ENCODE peak calls at places on chromosome 22, in nine cellular contexts. One of them, this sample, is unnamed. For H3K4me1 and H3K9me3, the result is how much of the 10 kb centered on the place peaks cover.

GRCh38 chr22:47067911-47068654 is 305.6 kb downstream of the TBC1D22A start:
- DNase-seq in CD8-positive, alpha-beta T cell: no peak
- DNase-seq in tibial artery: peak
- DNase-seq in psoas muscle: no peak
- DNase-seq in right cardiac atrium: no peak
- DNase-seq in A673: no peak
- DNase-seq in IMR-90: no peak
- DNase-seq in tibial nerve: no peak
- DNase-seq in heart left ventricle: no peak
- DNase-seq in this sample: no peak

GRCh38 chr22:45966892-45967365 is 10.0 kb downstream of the WNT7B start:
- DNase-seq in IMR-90: no peak
- DNase-seq in right cardiac atrium: no peak
- DNase-seq in tibial nerve: no peak
- DNase-seq in CD8-positive, alpha-beta T cell: no peak
- DNase-seq in A673: no peak
- DNase-seq in heart left ventricle: no peak
- DNase-seq in psoas muscle: no peak
- DNase-seq in tibial artery: no peak
- DNase-seq in this sample: no peak

GRCh38 chr22:23856721-23857605 is 712 bp upstream of the SLC2A11 start:
- DNase-seq in A673: peak
- DNase-seq in CD8-positive, alpha-beta T cell: no peak
- DNase-seq in IMR-90: peak
- DNase-seq in psoas muscle: peak
- DNase-seq in right cardiac atrium: peak
- DNase-seq in tibial artery: no peak
- DNase-seq in tibial nerve: no peak
- DNase-seq in heart left ventricle: no peak
- DNase-seq in this sample: no peak

GRCh38 chr22:20438678-20439492 is 1.3 kb upstream of the SCARF2 start:
- DNase-seq in CD8-positive, alpha-beta T cell: no peak
- DNase-seq in tibial artery: peak
- DNase-seq in tibial nerve: no peak
- DNase-seq in A673: no peak
- DNase-seq in IMR-90: no peak
- DNase-seq in heart left ventricle: no peak
- DNase-seq in right cardiac atrium: no peak
- DNase-seq in psoas muscle: peak
- DNase-seq in this sample: no peak

GRCh38 chr22:39240841-39241631 is 3.7 kb downstream of the PDGFB start:
- DNase-seq in A673: no peak
- DNase-seq in CD8-positive, alpha-beta T cell: no peak
- DNase-seq in tibial nerve: no peak
- DNase-seq in IMR-90: no peak
- DNase-seq in tibial artery: no peak
- DNase-seq in right cardiac atrium: peak
- DNase-seq in heart left ventricle: peak
- DNase-seq in psoas muscle: peak
- DNase-seq in this sample: no peak

GRCh38 chr22:29306830-29307657 is 594 bp downstream of the GAS2L1 start:
- DNase-seq in psoas muscle: peak
- DNase-seq in tibial artery: peak
- DNase-seq in A673: peak
- DNase-seq in tibial nerve: peak
- DNase-seq in right cardiac atrium: peak
- DNase-seq in IMR-90: peak
- DNase-seq in CD8-positive, alpha-beta T cell: peak
- DNase-seq in heart left ventricle: peak
- DNase-seq in this sample: peak

GRCh38 chr22:22714600-22715361 is 70.4 kb downstream of the GGTLC2 start:
- DNase-seq in CD8-positive, alpha-beta T cell: no peak
- DNase-seq in right cardiac atrium: no peak
- DNase-seq in tibial artery: peak
- DNase-seq in tibial nerve: no peak
- DNase-seq in A673: no peak
- DNase-seq in heart left ventricle: no peak
- DNase-seq in IMR-90: no peak
- DNase-seq in psoas muscle: no peak
- DNase-seq in this sample: no peak

GRCh38 chr22:41075946-41076345 is 16.4 kb upstream of the EP300 start:
- DNase-seq in tibial nerve: no peak
- DNase-seq in psoas muscle: no peak
- DNase-seq in CD8-positive, alpha-beta T cell: no peak
- DNase-seq in right cardiac atrium: no peak
- DNase-seq in IMR-90: no peak
- DNase-seq in heart left ventricle: no peak
- DNase-seq in A673: no peak
- DNase-seq in tibial artery: peak
- DNase-seq in this sample: no peak

GRCh38 chr22:21632237-21632895 is at the start of gene CCDC116:
- DNase-seq in heart left ventricle: no peak
- DNase-seq in CD8-positive, alpha-beta T cell: peak
- DNase-seq in tibial artery: no peak
- DNase-seq in psoas muscle: peak
- DNase-seq in IMR-90: no peak
- DNase-seq in A673: peak
- DNase-seq in right cardiac atrium: peak
- DNase-seq in tibial nerve: no peak
- DNase-seq in this sample: no peak

GRCh38 chr22:46413725-46414379 is 78.3 kb downstream of the TRMU start:
- DNase-seq in right cardiac atrium: no peak
- DNase-seq in CD8-positive, alpha-beta T cell: no peak
- DNase-seq in IMR-90: no peak
- DNase-seq in psoas muscle: no peak
- DNase-seq in A673: no peak
- DNase-seq in tibial nerve: no peak
- DNase-seq in tibial artery: no peak
- DNase-seq in heart left ventricle: no peak
- DNase-seq in this sample: no peak

GRCh38 chr22:46547179-46547882 is 9.9 kb upstream of the CELSR1 start:
- DNase-seq in tibial nerve: no peak
- DNase-seq in heart left ventricle: peak
- DNase-seq in CD8-positive, alpha-beta T cell: no peak
- DNase-seq in tibial artery: peak
- DNase-seq in A673: no peak
- DNase-seq in psoas muscle: peak
- DNase-seq in IMR-90: peak
- DNase-seq in right cardiac atrium: peak
- DNase-seq in this sample: no peak

DNA sequence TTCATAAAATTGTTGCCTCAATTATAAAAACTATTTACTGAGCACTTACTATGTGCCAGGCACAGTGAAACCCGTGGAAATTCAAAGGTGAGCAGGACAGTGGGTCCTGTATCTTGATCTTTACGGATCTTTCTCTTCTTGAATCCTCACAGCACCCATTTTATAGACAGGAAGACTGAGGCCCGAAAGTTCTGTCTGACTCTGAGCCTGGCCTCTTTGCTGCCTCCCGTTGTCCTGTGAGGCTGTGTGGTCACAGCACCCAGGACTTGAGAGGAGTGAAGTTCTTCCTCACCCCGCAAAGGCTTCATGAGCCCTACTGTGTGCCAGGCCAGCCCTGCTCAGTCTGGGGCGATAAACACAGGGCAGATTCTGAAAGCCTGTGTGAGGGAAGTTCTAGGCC is 13.4 kb upstream of the MN1 start:
- DNase-seq in tibial artery: no peak
- DNase-seq in right cardiac atrium: no peak
- DNase-seq in CD8-positive, alpha-beta T cell: no peak
- DNase-seq in A673: no peak
- DNase-seq in IMR-90: no peak
- DNase-seq in heart left ventricle: no peak
- DNase-seq in tibial nerve: no peak
- DNase-seq in psoas muscle: no peak
- DNase-seq in this sample: no peak
- H3K4me1 ChIP-seq in tibial artery: under half
- H3K4me1 ChIP-seq in right cardiac atrium: under half
- H3K4me1 ChIP-seq in CD8-positive, alpha-beta T cell: under half
- H3K4me1 ChIP-seq in A673: under half
- H3K4me1 ChIP-seq in IMR-90: under half
- H3K4me1 ChIP-seq in heart left ventricle: under half
- H3K4me1 ChIP-seq in tibial nerve: under half
- H3K4me1 ChIP-seq in psoas muscle: under half
- H3K4me1 ChIP-seq in this sample: under half

DNA sequence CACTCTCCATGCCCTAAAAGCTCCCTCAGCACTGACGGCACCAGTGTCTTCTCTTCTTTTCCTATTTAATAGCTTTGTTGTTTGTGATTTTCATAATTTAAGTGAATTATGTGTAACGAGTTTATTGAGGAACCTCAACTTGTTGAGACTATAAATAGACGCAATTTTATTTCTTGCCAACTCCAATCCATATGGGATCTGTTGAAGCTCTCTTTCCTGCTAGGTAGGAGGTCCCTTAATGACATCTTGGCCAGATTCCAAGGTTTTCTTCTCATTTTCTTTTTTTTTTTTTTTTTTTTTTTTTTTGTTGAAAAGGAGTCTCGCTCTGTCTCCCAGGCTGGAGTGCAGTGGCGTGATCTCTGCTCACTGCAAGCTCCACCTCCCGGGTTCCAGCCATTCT is 14.2 kb downstream of the RTL6 start:
- DNase-seq in right cardiac atrium: no peak
- DNase-seq in tibial nerve: no peak
- DNase-seq in psoas muscle: no peak
- DNase-seq in CD8-positive, alpha-beta T cell: no peak
- DNase-seq in tibial artery: no peak
- DNase-seq in IMR-90: no peak
- DNase-seq in A673: peak
- DNase-seq in heart left ventricle: no peak
- DNase-seq in this sample: no peak
- H3K4me3 ChIP-seq in right cardiac atrium: no peak
- H3K4me3 ChIP-seq in tibial nerve: no peak
- H3K4me3 ChIP-seq in psoas muscle: no peak
- H3K4me3 ChIP-seq in CD8-positive, alpha-beta T cell: no peak
- H3K4me3 ChIP-seq in tibial artery: no peak
- H3K4me3 ChIP-seq in IMR-90: no peak
- H3K4me3 ChIP-seq in A673: no peak
- H3K4me3 ChIP-seq in heart left ventricle: no peak
- H3K4me3 ChIP-seq in this sample: no peak

DNA sequence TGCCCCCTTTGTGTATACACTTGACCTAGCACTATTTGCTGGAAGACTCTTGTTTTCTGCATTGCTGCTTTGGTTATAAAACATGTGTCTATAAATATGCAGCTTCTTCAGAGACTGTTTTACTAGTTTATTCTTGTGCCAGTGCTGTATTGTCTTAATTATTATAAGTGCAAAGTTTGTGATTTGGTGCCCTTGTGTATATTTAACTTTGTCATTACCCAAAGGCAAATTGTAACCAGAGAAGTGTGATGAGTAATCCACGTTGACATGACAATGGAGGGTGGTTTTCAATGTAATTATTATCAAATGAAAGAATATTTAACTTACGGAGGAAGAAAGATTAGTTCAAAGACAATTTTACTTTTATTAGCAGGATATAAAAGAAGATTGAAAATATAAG is 75.0 kb upstream of the PRODH start:
- DNase-seq in A673: no peak
- DNase-seq in IMR-90: no peak
- DNase-seq in heart left ventricle: no peak
- DNase-seq in psoas muscle: no peak
- DNase-seq in tibial artery: no peak
- DNase-seq in tibial nerve: no peak
- DNase-seq in CD8-positive, alpha-beta T cell: no peak
- DNase-seq in right cardiac atrium: no peak
- DNase-seq in this sample: no peak
- H3K9me3 ChIP-seq in A673: under half
- H3K9me3 ChIP-seq in IMR-90: under half
- H3K9me3 ChIP-seq in heart left ventricle: under half
- H3K9me3 ChIP-seq in psoas muscle: under half
- H3K9me3 ChIP-seq in tibial artery: under half
- H3K9me3 ChIP-seq in tibial nerve: under half
- H3K9me3 ChIP-seq in CD8-positive, alpha-beta T cell: under half
- H3K9me3 ChIP-seq in right cardiac atrium: under half
- H3K9me3 ChIP-seq in this sample: under half

DNA sequence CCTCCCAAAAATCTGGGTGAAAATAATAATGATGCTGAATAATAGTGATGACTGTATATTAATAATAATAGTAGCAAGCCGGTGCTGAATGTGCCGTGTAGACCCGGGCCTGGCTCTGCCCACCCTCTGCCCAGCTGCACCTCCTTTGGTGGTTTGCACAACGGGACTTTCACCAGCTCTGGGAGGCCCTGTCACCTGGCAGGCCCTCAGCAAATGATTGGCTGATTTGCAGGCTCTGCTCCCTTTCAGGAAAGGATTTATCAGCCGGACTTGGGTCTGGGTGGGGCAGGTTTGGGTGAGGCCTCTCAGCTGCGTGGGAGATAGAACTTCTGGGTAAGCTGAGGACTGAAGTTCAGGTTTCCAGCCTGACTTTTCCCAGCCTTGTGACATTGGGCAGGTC is 21.4 kb downstream of the KIAA1671 start:
- DNase-seq in psoas muscle: no peak
- DNase-seq in CD8-positive, alpha-beta T cell: no peak
- DNase-seq in tibial artery: no peak
- DNase-seq in IMR-90: no peak
- DNase-seq in heart left ventricle: no peak
- DNase-seq in tibial nerve: no peak
- DNase-seq in A673: no peak
- DNase-seq in right cardiac atrium: no peak
- DNase-seq in this sample: no peak
- H3K4me1 ChIP-seq in psoas muscle: under half
- H3K4me1 ChIP-seq in CD8-positive, alpha-beta T cell: under half
- H3K4me1 ChIP-seq in tibial artery: under half
- H3K4me1 ChIP-seq in IMR-90: under half
- H3K4me1 ChIP-seq in heart left ventricle: half or more
- H3K4me1 ChIP-seq in tibial nerve: under half
- H3K4me1 ChIP-seq in A673: under half
- H3K4me1 ChIP-seq in right cardiac atrium: under half
- H3K4me1 ChIP-seq in this sample: under half

DNA sequence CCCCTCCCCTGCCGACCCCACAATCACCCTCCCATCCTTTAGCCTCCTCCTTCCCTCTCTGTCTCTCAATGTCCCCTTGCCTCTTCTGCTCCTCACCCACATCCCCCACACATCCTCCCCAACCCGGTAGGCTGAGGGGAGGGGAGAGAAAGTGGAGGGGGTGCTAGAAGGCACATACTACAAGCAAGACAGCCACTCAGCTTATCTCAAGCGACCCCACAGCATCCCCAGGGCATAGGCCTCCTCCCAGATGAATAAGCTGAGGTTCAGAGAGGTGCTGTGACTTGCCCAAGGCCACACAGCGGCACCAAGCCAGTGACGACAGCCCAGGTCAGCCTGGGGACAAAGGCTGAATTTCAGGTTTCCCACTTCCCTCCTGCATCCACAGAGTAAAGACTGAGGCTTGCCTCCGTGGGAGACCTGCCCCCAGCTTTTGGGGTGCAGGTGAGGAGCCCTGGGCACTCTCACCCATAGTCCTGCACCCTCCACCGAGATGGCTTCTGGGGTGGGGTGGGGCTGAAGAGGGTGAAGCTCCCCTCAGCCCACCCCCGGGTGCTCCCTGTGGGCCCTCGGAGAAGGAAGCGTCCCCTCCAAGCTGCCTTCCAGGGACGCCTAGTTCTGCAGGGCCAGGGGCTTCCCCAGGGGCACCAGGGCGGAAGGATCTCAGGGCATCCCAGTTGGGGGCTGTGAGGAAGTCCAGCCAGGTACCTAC is 511 bp downstream of the RAC2 start:
- DNase-seq in tibial nerve: no peak
- DNase-seq in psoas muscle: no peak
- DNase-seq in tibial artery: no peak
- DNase-seq in CD8-positive, alpha-beta T cell: no peak
- DNase-seq in IMR-90: no peak
- DNase-seq in A673: no peak
- DNase-seq in right cardiac atrium: no peak
- DNase-seq in heart left ventricle: no peak
- DNase-seq in this sample: no peak
- H3K4me3 ChIP-seq in tibial nerve: peak
- H3K4me3 ChIP-seq in psoas muscle: peak
- H3K4me3 ChIP-seq in tibial artery: peak
- H3K4me3 ChIP-seq in CD8-positive, alpha-beta T cell: peak
- H3K4me3 ChIP-seq in IMR-90: peak
- H3K4me3 ChIP-seq in A673: peak
- H3K4me3 ChIP-seq in right cardiac atrium: no peak
- H3K4me3 ChIP-seq in heart left ventricle: peak
- H3K4me3 ChIP-seq in this sample: no peak